ENCODE peak calls at places on chromosomes 11 and 22, in six cellular contexts. H is Peyer's patch, I is fibroblast of lung, T is A673, V is H1, J is endodermal cell. A is an unnamed sample.
A peak's percentile ranks its signal among the peaks of the same experiment; 100 is the strongest.

GRCh38 chr22:46560696-46561295 is 23.4 kb upstream of the CELSR1 start:
- DNase-seq in H (peak; percentile 41), I (no peak), T (no peak), V (no peak), J (no peak), A (no peak)

GRCh38 chr22:29627196-29627535 is 23.7 kb downstream of the NF2 start:
- DNase-seq in H (no peak), I (no peak), T (no peak), V (no peak), J (no peak), A (no peak)

GRCh38 chr11:15472405-15472799 is 357.7 kb downstream of the INSC start:
- DNase-seq in H (no peak), I (no peak), T (no peak), V (no peak), J (peak; percentile 68), A (no peak)

GRCh38 chr11:57487920-57488319 is 27.6 kb downstream of the SLC43A1 start:
- DNase-seq in H (no peak), I (no peak), T (no peak), V (no peak), J (no peak), A (no peak)

GRCh38 chr22:24423519-24424000 is 3.8 kb upstream of the ADORA2A start:
- DNase-seq in H (peak; percentile 78), I (no peak), T (peak; percentile 49), V (peak; percentile 92), J (peak; percentile 88), A (no peak)

GRCh38 chr11:45530111-45530510 is 135.3 kb downstream of the CHST1 start:
- DNase-seq in H (no peak), I (no peak), T (no peak), V (no peak), J (no peak), A (no peak)

GRCh38 chr11:11078344-11078743 is 220.5 kb upstream of the ZBED5 start:
- DNase-seq in H (no peak), I (peak; percentile 34), T (no peak), V (no peak), J (no peak), A (no peak)

GRCh38 chr11:64053699-64054098 is 18.0 kb downstream of the FLRT1 start:
- DNase-seq in H (no peak), I (no peak), T (no peak), V (peak; percentile 78), J (peak; percentile 90), A (no peak)

GRCh38 chr11:109795234-109795633 is 298.0 kb upstream of the ZC3H12C start:
- DNase-seq in H (no peak), I (peak; percentile 67), T (no peak), V (no peak), J (no peak), A (no peak)

GRCh38 chr11:45543808-45544422 is 121.5 kb downstream of the CHST1 start:
- DNase-seq in H (no peak), I (peak; percentile 5), T (peak; percentile 63), V (peak; percentile 77), J (peak; percentile 88), A (no peak)

GRCh38 chr22:39090426-39091064 is 6.5 kb upstream of the APOBEC3H start:
- DNase-seq in H (no peak), I (no peak), T (no peak), V (no peak), J (no peak), A (no peak)

GRCh38 chr11:424232-424631 is 9.4 kb upstream of the SIGIRR start:
- DNase-seq in H (no peak), I (no peak), T (no peak), V (no peak), J (no peak), A (no peak)

GRCh38 chr22:50577697-50577986 is 585 bp downstream of the CPT1B start:
- DNase-seq in H (no peak), I (no peak), T (no peak), V (no peak), J (no peak), A (no peak)

GRCh38 chr22:38435010-38435409 is 20.0 kb downstream of the KCNJ4 start:
- DNase-seq in H (no peak), I (no peak), T (no peak), V (peak; percentile 77), J (peak; percentile 86), A (no peak)

GRCh38 chr22:30241576-30242371 is 4.8 kb downstream of the LIF start:
- DNase-seq in H (no peak), I (peak; percentile 71), T (no peak), V (no peak), J (no peak), A (no peak)

GRCh38 chr11:3855808-3856491 is 486 bp downstream of the STIM1 start:
- DNase-seq in H (peak; percentile 77), I (peak; percentile 19), T (no peak), V (peak; percentile 63), J (peak; percentile 82), A (no peak)

GRCh38 chr11:131041331-131042040 is 125.2 kb upstream of the SNX19 start:
- DNase-seq in H (no peak), I (no peak), T (no peak), V (no peak), J (no peak), A (no peak)

GRCh38 chr11:91742155-91742554 is 482.5 kb upstream of the FAT3 start:
- DNase-seq in H (no peak), I (no peak), T (no peak), V (no peak), J (no peak), A (no peak)

GRCh38 chr11:103850419-103851165 is 185.8 kb upstream of the DDI1 start:
- DNase-seq in H (no peak), I (peak; percentile 27), T (no peak), V (no peak), J (no peak), A (no peak)

GRCh38 chr11:61922539-61922938 is 5.2 kb upstream of the RAB3IL1 start:
- DNase-seq in H (peak; percentile 47), I (peak; percentile 82), T (peak; percentile 97), V (peak; percentile 33), J (peak; percentile 64), A (no peak)

GRCh38 chr11:19573666-19574065 is 139.0 kb upstream of the NAV2 start:
- DNase-seq in H (no peak), I (no peak), T (no peak), V (no peak), J (no peak), A (no peak)

GRCh38 chr11:67464411-67465189 is 4.5 kb downstream of the TMEM134 start:
- DNase-seq in H (peak; percentile 97), I (peak; percentile 52), T (peak; percentile 85), V (peak; percentile 89), J (peak; percentile 98), A (peak; percentile 45)

GRCh38 chr11:35487532-35488078 is 37.8 kb downstream of the PAMR1 start:
- DNase-seq in H (no peak), I (peak; percentile 79), T (peak; percentile 87), V (peak; percentile 84), J (peak; percentile 92), A (no peak)

GRCh38 chr11:106990322-106990721 is 28.0 kb downstream of the GUCY1A2 start:
- DNase-seq in H (no peak), I (no peak), T (peak; percentile 22), V (no peak), J (no peak), A (no peak)

GRCh38 chr22:50481440-50482106 is at the start of gene ADM2:
- DNase-seq in H (peak; percentile 70), I (peak; percentile 31), T (peak; percentile 63), V (peak; percentile 89), J (peak; percentile 91), A (no peak)

GRCh38 chr11:64313491-64314145 is 3.7 kb downstream of the TRMT112 start:
- DNase-seq in H (no peak), I (peak; percentile 48), T (no peak), V (no peak), J (no peak), A (no peak)

GRCh38 chr11:106889718-106890117 is 128.6 kb downstream of the GUCY1A2 start:
- DNase-seq in H (no peak), I (no peak), T (no peak), V (no peak), J (no peak), A (no peak)

GRCh38 chr11:748007-748359 is 719 bp downstream of the TALDO1 start:
- DNase-seq in H (peak; percentile 58), I (no peak), T (no peak), V (no peak), J (peak; percentile 58), A (no peak)

GRCh38 chr11:62791501-62792192 is at the start of gene TMEM223:
- DNase-seq in H (peak; percentile 93), I (peak; percentile 75), T (peak; percentile 95), V (peak; percentile 92), J (peak; percentile 94), A (peak; percentile 59)

GRCh38 chr11:117443269-117444186 is 115.9 kb downstream of the CEP164 start:
- DNase-seq in H (peak; percentile 69), I (peak; percentile 29), T (peak; percentile 31), V (peak; percentile 77), J (peak; percentile 94), A (no peak)
- TF ChIP-seq CTCF in H (peak; percentile 65), I (peak; percentile 54), T (peak; percentile 50), V (peak; percentile 91), J (peak; percentile 88), A (no peak)

DNA sequence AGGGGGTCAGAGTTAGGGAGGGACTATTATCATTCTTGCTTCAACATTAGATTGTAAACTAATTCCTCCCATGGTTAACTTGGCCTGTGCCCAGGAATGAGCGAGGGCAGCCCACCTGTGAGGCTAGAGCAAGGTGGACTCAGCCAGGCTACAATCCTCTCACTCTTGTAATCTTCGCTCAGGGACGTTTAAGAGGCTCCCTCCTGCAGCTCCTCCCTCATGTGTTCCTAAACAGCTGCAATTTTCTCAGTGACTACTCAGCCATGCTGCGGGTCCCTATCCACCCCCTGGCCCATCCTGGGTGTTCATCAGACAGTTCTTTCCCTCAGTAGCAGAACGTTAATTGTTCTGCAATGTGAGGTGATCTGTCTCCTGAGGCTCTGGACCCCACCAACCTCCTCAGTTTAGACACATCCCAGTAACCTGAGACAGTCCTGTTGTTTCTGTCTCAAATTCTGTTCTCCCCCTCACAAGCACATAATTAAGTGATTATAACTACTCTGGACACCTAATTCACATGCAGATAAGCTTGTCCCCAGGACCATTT is 337.1 kb upstream of the B3GAT1 start:
- DNase-seq in H (no peak), I (no peak), T (no peak), V (peak; percentile 38), J (peak; percentile 53), A (no peak)
- H3K9me3 ChIP-seq in H (no peaks in the 10 kb centered on the region), I (no peaks in the 10 kb centered on the region), T (peaks cover 5% of the 10 kb centered on the region), V (peaks cover 14% of the 10 kb centered on the region), J (peaks cover 38% of the 10 kb centered on the region), A (no peaks in the 10 kb centered on the region)

DNA sequence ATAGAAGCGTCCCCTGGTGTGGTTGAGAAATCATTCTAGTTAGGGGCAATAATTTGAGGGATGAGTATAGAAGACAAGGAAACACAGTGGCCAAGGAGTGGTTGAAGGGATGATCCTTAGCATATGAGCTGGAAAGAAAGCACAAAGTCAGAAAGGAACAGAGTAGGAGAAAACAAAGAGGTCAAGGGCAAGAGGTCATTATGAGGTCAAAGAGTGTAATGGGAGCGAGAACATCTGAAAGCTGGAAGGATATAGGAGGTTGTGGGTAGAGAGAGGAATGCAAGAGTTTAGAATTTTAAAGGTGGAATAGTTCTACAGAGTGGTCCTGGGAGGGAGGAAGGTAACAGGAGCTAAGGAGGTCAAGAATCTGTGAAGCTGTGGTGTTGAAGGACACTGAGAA is 2.0 kb downstream of the DCHS1 start:
- DNase-seq in H (no peak), I (no peak), T (no peak), V (no peak), J (no peak), A (no peak)
- H3K27me3 ChIP-seq in H (no peaks in the 10 kb centered on the region), I (peaks cover 40% of the 10 kb centered on the region), T (no peaks in the 10 kb centered on the region), V (peaks cover 1% of the 10 kb centered on the region), J (peaks cover 17% of the 10 kb centered on the region), A (no peaks in the 10 kb centered on the region)

GRCh38 chr11:125062196-125062930 is 742 bp upstream of the SLC37A2 start:
- DNase-seq in H (no peak), I (no peak), T (no peak), V (peak; percentile 50), J (no peak), A (no peak)
- TF ChIP-seq CTCF in H (no peak), I (no peak), T (no peak), V (no peak), J (no peak), A (no peak)